ENCODE peak calls at places on chromosomes 7 and 10, in four cellular contexts. O is upper lobe of left lung, R is uterus, Y is A549. S is an unnamed sample.

GRCh38 chr10:103557455-103557854 is 64.0 kb downstream of the NEURL1 start:
- DNase-seq in Y (no peak), O (no peak), R (no peak), S (peak)

GRCh38 chr7:23476286-23477169 is 6.2 kb upstream of the IGF2BP3 start:
- DNase-seq in Y (no peak), O (no peak), R (no peak), S (no peak)

GRCh38 chr10:100562008-100562672 is 26.4 kb downstream of the HIF1AN start:
- DNase-seq in O (peak), R (peak), Y (peak), S (peak)

GRCh38 chr7:98240961-98241673 is 10.9 kb downstream of the TECPR1 start:
- DNase-seq in O (no peak), R (no peak), Y (peak), S (peak)

GRCh38 chr7:5005066-5005465 is 40.6 kb upstream of the RBAK start:
- DNase-seq in R (no peak), O (no peak), Y (no peak), S (no peak)

GRCh38 chr7:133509822-133510221 is 256.9 kb downstream of the EXOC4 start:
- DNase-seq in Y (no peak), O (no peak), R (no peak), S (no peak)

GRCh38 chr7:23014681-23015080 is 751 bp upstream of the HYCC1 start:
- DNase-seq in O (no peak), Y (no peak), R (no peak), S (no peak)

GRCh38 chr10:59945590-59945989 is 39.2 kb upstream of the CCDC6 start:
- DNase-seq in R (no peak), O (no peak), Y (no peak), S (no peak)

GRCh38 chr7:43658718-43659548 is 70.4 kb downstream of the COA1 start:
- DNase-seq in O (no peak), Y (peak), R (no peak), S (no peak)

GRCh38 chr7:116317907-116318306 is 107.6 kb downstream of the TES start:
- DNase-seq in R (no peak), O (no peak), Y (no peak), S (no peak)

GRCh38 chr7:31002256-31002655 is 38.5 kb downstream of the GHRHR start:
- DNase-seq in R (no peak), O (no peak), Y (no peak), S (no peak)

GRCh38 chr10:45375716-45376231 is 1.8 kb downstream of the ALOX5 start:
- DNase-seq in O (no peak), Y (no peak), R (no peak), S (no peak)

GRCh38 chr7:115135769-115136410 is 214.0 kb downstream of the MDFIC start:
- DNase-seq in R (no peak), Y (no peak), O (no peak), S (no peak)

GRCh38 chr7:118452128-118452527 is 227.6 kb downstream of the ANKRD7 start:
- DNase-seq in R (no peak), O (no peak), Y (no peak), S (no peak)

GRCh38 chr10:127198307-127198706 is 1.9 kb upstream of the INSYN2A start:
- DNase-seq in Y (peak), O (no peak), R (no peak), S (no peak)

GRCh38 chr10:17578603-17579002 is 38.6 kb downstream of the HACD1 start:
- DNase-seq in O (no peak), R (no peak), Y (no peak), S (no peak)
- TF ChIP-seq POLR2A in O (no peak), R (no peak), Y (no peak), S (no peak)

GRCh38 chr10:129418826-129419225 is 48.2 kb upstream of the MGMT start:
- DNase-seq in O (no peak), Y (no peak), R (no peak), S (no peak)
- TF ChIP-seq POLR2A in O (no peak), Y (no peak), R (no peak), S (no peak)

GRCh38 chr7:6392712-6393666 is 54.8 kb downstream of the DAGLB start:
- DNase-seq in R (peak), Y (peak), O (peak), S (peak)
- TF ChIP-seq POLR2A in R (no peak), Y (no peak), O (no peak), S (no peak)

GRCh38 chr10:133309111-133309719 is 501 bp downstream of the ZNF511 start:
- DNase-seq in Y (peak), O (peak), R (peak), S (peak)

GRCh38 chr10:133306941-133307379 is 1.7 kb downstream of the TUBGCP2 start:
- DNase-seq in R (no peak), O (no peak), Y (no peak), S (no peak)

GRCh38 chr10:133307776-133308430 is 769 bp downstream of the TUBGCP2 start:
- DNase-seq in R (peak), Y (peak), O (peak), S (peak)

GRCh38 chr10:133309720-133310398 is 1.1 kb downstream of the ZNF511 start:
- DNase-seq in R (peak), Y (no peak), O (peak), S (peak)

DNA sequence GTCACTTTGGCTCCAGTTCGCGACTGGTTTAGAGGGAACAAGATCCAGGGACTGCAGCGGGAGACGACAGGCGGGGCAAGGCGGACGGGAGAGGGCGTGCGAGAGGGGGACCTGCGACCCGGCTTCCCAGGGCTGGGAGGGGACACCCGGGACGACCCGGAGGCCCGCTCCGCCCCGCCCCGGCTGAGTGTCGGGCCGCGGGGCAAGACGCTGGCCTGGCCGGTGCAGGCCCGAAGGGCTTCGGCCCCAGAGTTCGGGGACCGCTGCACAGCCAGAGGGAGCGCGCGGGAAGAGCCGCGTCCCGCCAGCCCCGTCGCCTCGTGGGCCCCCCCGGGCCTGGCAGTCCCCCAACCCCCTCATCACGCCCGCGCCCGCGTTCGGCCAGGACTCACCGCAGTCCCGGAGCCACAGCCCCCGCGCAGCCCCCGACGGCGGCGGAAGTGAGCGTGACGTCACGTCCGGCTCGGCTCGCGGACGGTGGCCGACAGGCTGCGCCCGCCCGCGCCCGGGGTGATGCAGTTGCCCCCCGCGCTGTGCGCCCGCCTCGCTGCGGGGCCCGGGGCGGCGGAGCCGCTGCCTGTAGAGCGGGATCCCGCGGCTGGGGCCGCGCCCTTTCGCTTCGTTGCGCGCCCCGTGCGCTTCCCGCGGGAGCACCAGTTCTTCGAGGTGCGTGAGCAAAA is at the start of the genes TUBGCP2 and ZNF511:
- DNase-seq in Y (peak), R (peak), O (peak), S (peak)
- TF ChIP-seq POLR2A in Y (peak), R (peak), O (peak), S (peak)

GRCh38 chr10:96516337-96516736 is 2.6 kb upstream of the TLL2 start:
- DNase-seq in Y (no peak), O (no peak), R (no peak), S (no peak)
- TF ChIP-seq POLR2A in Y (no peak), O (no peak), R (no peak), S (no peak)

GRCh38 chr7:138458576-138459234 is 1.4 kb upstream of the TRIM24 start:
- DNase-seq in Y (no peak), R (no peak), O (no peak), S (no peak)

GRCh38 chr7:138456220-138456619 is 3.8 kb upstream of the TRIM24 start:
- DNase-seq in O (no peak), R (no peak), Y (no peak), S (no peak)

GRCh38 chr7:138460176-138460648 is at the start of gene TRIM24:
- DNase-seq in O (peak), Y (no peak), R (no peak), S (peak)

GRCh38 chr7:138460649-138461607 is 869 bp downstream of the TRIM24 start:
- DNase-seq in R (peak), Y (peak), O (peak), S (peak)

DNA sequence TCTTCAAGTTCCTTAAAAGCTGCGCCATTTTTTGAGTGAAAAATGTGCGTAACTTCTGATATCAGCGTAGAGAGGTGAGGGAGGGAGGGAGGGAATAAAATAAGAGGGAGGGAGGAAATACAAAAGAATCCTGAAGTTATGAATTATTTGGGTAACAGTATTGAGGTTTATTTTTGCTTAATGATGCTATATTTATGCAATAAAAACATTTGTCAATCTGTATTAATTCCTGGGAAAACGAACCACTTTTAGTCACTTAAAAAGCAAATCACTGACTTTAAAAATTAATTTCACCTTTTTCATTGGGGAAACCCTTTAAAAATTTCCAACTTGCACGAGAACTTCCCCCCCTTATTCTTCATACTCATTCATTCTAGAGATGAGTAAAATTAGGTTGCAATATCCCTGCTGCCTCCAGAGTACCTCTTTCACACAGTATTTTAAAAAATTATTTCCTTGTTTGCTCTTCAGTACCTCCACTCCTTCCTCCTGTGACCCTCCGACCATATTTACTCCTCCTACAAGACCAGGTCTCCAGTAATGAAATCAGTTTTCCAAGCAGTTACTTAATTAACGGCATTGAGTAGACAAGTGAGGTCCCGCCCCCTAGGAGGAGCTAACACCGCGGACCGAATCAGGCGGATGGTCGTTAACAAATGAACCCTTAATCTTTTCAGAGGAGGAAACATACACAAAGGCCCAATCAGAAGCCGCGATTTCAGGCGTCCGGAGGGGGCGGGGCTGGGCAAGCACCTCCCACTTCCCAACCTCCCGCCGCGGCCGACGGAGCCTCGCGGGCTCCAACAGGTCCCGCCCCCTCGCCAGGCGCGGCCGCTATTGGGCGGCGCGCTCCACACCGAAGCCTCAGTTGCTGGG is 521 bp upstream of the TRIM24 start:
- DNase-seq in R (peak), O (peak), Y (peak), S (no peak)
- TF ChIP-seq POLR2A in R (no peak), O (no peak), Y (no peak), S (no peak)

GRCh38 chr10:6151087-6151977 is 51.4 kb upstream of the PFKFB3 start:
- DNase-seq in R (peak), Y (peak), O (peak), S (no peak)
- TF ChIP-seq POLR2A in R (no peak), Y (no peak), O (no peak), S (no peak)

GRCh38 chr10:2716596-2716995 is 350.8 kb upstream of the PFKP start:
- DNase-seq in O (no peak), R (no peak), Y (no peak), S (no peak)
- TF ChIP-seq POLR2A in O (no peak), R (no peak), Y (no peak), S (no peak)